ENCODE peak calls at places on chromosomes 13 and 19, in nine cellular contexts. A is endodermal cell; T is heart right ventricle; S is A549; P is cardiac muscle cell; B is brain microvascular endothelial cell; Z is CD4-positive, CD25-positive, alpha-beta regulatory T cell; K is tibial artery; N is lower leg skin. G is an unnamed sample.

GRCh38 chr19:27705896-27706295 is 1507.1 kb downstream of the UQCRFS1 start:
- DNase-seq in A (no peak), T (no peak), S (no peak), P (no peak), B (no peak), Z (no peak), K (no peak), N (no peak), G (no peak)

GRCh38 chr13:30659980-30660379 is 42.3 kb downstream of the USPL1 start:
- DNase-seq in A (peak), T (no peak), S (no peak), P (no peak), B (no peak), Z (no peak), K (no peak), N (no peak), G (no peak)

GRCh38 chr19:48330012-48330681 is 4.8 kb downstream of the EMP3 start:
- DNase-seq in A (peak), T (peak), S (no peak), P (no peak), B (no peak), Z (peak), K (peak), N (peak), G (peak)

GRCh38 chr13:99766641-99767045 is 204.9 kb downstream of the ZIC5 start:
- DNase-seq in A (peak), T (no peak), S (no peak), P (no peak), B (peak), Z (no peak), K (no peak), N (no peak), G (no peak)

GRCh38 chr19:52889076-52889475 is 8.4 kb downstream of the ZNF320 start:
- DNase-seq in A (peak), T (no peak), S (no peak), P (no peak), B (no peak), Z (no peak), K (no peak), N (no peak), G (no peak)

GRCh38 chr13:35475131-35475959 is 1.1 kb downstream of the MAB21L1 start:
- DNase-seq in A (peak), T (peak), S (no peak), P (peak), B (peak), Z (peak), K (peak), N (no peak), G (no peak)

GRCh38 chr13:85286081-85286480 is 513.1 kb downstream of the SLITRK6 start:
- DNase-seq in A (no peak), T (no peak), S (no peak), P (peak), B (no peak), Z (no peak), K (no peak), N (no peak), G (no peak)

GRCh38 chr19:47125669-47125938 is 5.0 kb upstream of the SAE1 start:
- DNase-seq in A (no peak), T (no peak), S (no peak), P (no peak), B (no peak), Z (no peak), K (no peak), N (no peak), G (no peak)

GRCh38 chr19:31352296-31352781 is 3.1 kb upstream of the TSHZ3 start:
- DNase-seq in A (peak), T (no peak), S (no peak), P (no peak), B (no peak), Z (no peak), K (no peak), N (no peak), G (no peak)

GRCh38 chr19:11094520-11094894 is 5.2 kb downstream of the LDLR start:
- DNase-seq in A (no peak), T (no peak), S (no peak), P (no peak), B (no peak), Z (no peak), K (no peak), N (no peak), G (no peak)

GRCh38 chr19:737591-738093 is 13.3 kb upstream of the MISP start:
- DNase-seq in A (peak), T (peak), S (peak), P (peak), B (no peak), Z (peak), K (no peak), N (no peak), G (peak)

GRCh38 chr19:1401138-1401888 is at the start of gene GAMT:
- DNase-seq in A (peak), T (peak), S (no peak), P (peak), B (no peak), Z (peak), K (no peak), N (no peak), G (no peak)

GRCh38 chr13:100125946-100126345 is 37.1 kb downstream of the PCCA start:
- DNase-seq in A (no peak), T (no peak), S (no peak), P (no peak), B (no peak), Z (no peak), K (no peak), N (no peak), G (no peak)

GRCh38 chr13:27636624-27637288 is 15.1 kb downstream of the POLR1D start:
- DNase-seq in A (no peak), T (no peak), S (no peak), P (no peak), B (no peak), Z (no peak), K (no peak), N (no peak), G (peak)

GRCh38 chr19:41189425-41190065 is 3.5 kb upstream of the CYP2S1 start:
- DNase-seq in A (peak), T (no peak), S (no peak), P (peak), B (no peak), Z (no peak), K (no peak), N (no peak), G (no peak)

GRCh38 chr13:41053384-41053826 is 7.9 kb upstream of the WBP4 start:
- DNase-seq in A (no peak), T (no peak), S (no peak), P (peak), B (no peak), Z (no peak), K (no peak), N (peak), G (no peak)

GRCh38 chr13:24649685-24650038 is 30.5 kb upstream of the ATP12A start:
- DNase-seq in A (no peak), T (no peak), S (no peak), P (no peak), B (no peak), Z (no peak), K (no peak), N (no peak), G (no peak)

GRCh38 chr19:308471-309205 is 17.4 kb upstream of the PLPP2 start:
- DNase-seq in A (no peak), T (no peak), S (no peak), P (no peak), B (no peak), Z (no peak), K (no peak), N (no peak), G (no peak)

GRCh38 chr13:42964681-42965305 is 27.2 kb downstream of the EPSTI1 start:
- DNase-seq in A (no peak), T (no peak), S (no peak), P (peak), B (no peak), Z (no peak), K (no peak), N (no peak), G (no peak)

GRCh38 chr13:37403776-37404497 is 194.6 kb downstream of the POSTN start:
- DNase-seq in A (no peak), T (no peak), S (no peak), P (peak), B (peak), Z (no peak), K (no peak), N (no peak), G (no peak)

GRCh38 chr13:105735269-105735668 is 800.2 kb downstream of the EFNB2 start:
- DNase-seq in A (no peak), T (no peak), S (no peak), P (no peak), B (no peak), Z (no peak), K (no peak), N (no peak), G (peak)

GRCh38 chr19:52532480-52532879 is 5.0 kb downstream of the ZNF808 start:
- DNase-seq in A (no peak), T (no peak), S (no peak), P (no peak), B (no peak), Z (no peak), K (no peak), N (no peak), G (no peak)

GRCh38 chr13:41199526-41199925 is 5.2 kb upstream of the KBTBD7 start:
- DNase-seq in A (no peak), T (no peak), S (no peak), P (no peak), B (no peak), Z (no peak), K (no peak), N (no peak), G (peak)

GRCh38 chr13:97429681-97430081 is 4.3 kb upstream of the RAP2A start:
- DNase-seq in A (no peak), T (no peak), S (no peak), P (peak), B (no peak), Z (no peak), K (no peak), N (peak), G (no peak)

GRCh38 chr13:42367836-42368235 is 95.9 kb downstream of the AKAP11 start:
- DNase-seq in A (no peak), T (no peak), S (no peak), P (no peak), B (no peak), Z (no peak), K (no peak), N (no peak), G (no peak)

GRCh38 chr13:23715762-23716235 is 145.6 kb downstream of the TNFRSF19 start:
- DNase-seq in A (peak), T (no peak), S (no peak), P (no peak), B (no peak), Z (no peak), K (no peak), N (no peak), G (peak)

GRCh38 chr13:30179547-30180256 is 127.6 kb downstream of the KATNAL1 start:
- DNase-seq in A (no peak), T (no peak), S (no peak), P (no peak), B (no peak), Z (no peak), K (no peak), N (no peak), G (no peak)

GRCh38 chr19:46373573-46374359 is 26.9 kb downstream of the PPP5C start:
- DNase-seq in A (peak), T (peak), S (peak), P (no peak), B (peak), Z (no peak), K (peak), N (peak), G (no peak)

GRCh38 chr19:24060687-24061356 is 26.2 kb upstream of the ZNF254 start:
- DNase-seq in A (no peak), T (no peak), S (no peak), P (no peak), B (no peak), Z (no peak), K (no peak), N (no peak), G (no peak)

GRCh38 chr19:51592521-51592920 is 21.4 kb downstream of the ZNF175 start:
- DNase-seq in A (no peak), T (no peak), S (no peak), P (no peak), B (no peak), Z (no peak), K (no peak), N (no peak), G (no peak)

GRCh38 chr13:80131204-80131603 is 209.7 kb downstream of the SPRY2 start:
- DNase-seq in A (peak), T (peak), S (peak), P (peak), B (peak), Z (no peak), K (peak), N (peak), G (no peak)

GRCh38 chr19:11031421-11032070 is 57.7 kb upstream of the LDLR start:
- DNase-seq in A (no peak), T (no peak), S (no peak), P (no peak), B (no peak), Z (no peak), K (no peak), N (no peak), G (no peak)

GRCh38 chr13:27425151-27425917 is 915 bp downstream of the GTF3A start:
- DNase-seq in A (no peak), T (no peak), S (no peak), P (peak), B (no peak), Z (peak), K (no peak), N (no peak), G (no peak)

GRCh38 chr13:41981961-41982723 is 21.2 kb upstream of the VWA8 start:
- DNase-seq in A (no peak), T (no peak), S (no peak), P (no peak), B (no peak), Z (no peak), K (no peak), N (no peak), G (no peak)

GRCh38 chr19:43934055-43934984 is 762 bp downstream of the ZNF45 start:
- DNase-seq in A (no peak), T (no peak), S (peak), P (peak), B (no peak), Z (no peak), K (no peak), N (no peak), G (peak)

GRCh38 chr13:39451860-39452301 is 151.1 kb downstream of the LHFPL6 start:
- DNase-seq in A (no peak), T (peak), S (no peak), P (peak), B (peak), Z (no peak), K (peak), N (peak), G (no peak)

GRCh38 chr19:39359026-39359425 is 16.8 kb downstream of the SAMD4B start:
- DNase-seq in A (no peak), T (no peak), S (no peak), P (no peak), B (no peak), Z (no peak), K (no peak), N (no peak), G (no peak)

GRCh38 chr19:17405250-17406038 is at the start of gene BST2:
- DNase-seq in A (peak), T (peak), S (no peak), P (peak), B (peak), Z (peak), K (no peak), N (no peak), G (peak)

GRCh38 chr13:51815848-51816247 is 11.9 kb upstream of the DHRS12 start:
- DNase-seq in A (no peak), T (no peak), S (no peak), P (no peak), B (no peak), Z (no peak), K (no peak), N (no peak), G (no peak)

GRCh38 chr13:45434556-45435371 is 16.6 kb upstream of the SLC25A30 start:
- DNase-seq in A (no peak), T (no peak), S (no peak), P (no peak), B (no peak), Z (no peak), K (no peak), N (no peak), G (no peak)

GRCh38 chr13:45432737-45433380 is 14.7 kb upstream of the SLC25A30 start:
- DNase-seq in A (peak), T (no peak), S (no peak), P (no peak), B (no peak), Z (no peak), K (no peak), N (no peak), G (no peak)

GRCh38 chr13:45436953-45437352 is 18.8 kb upstream of the SLC25A30 start:
- DNase-seq in A (no peak), T (no peak), S (no peak), P (no peak), B (no peak), Z (no peak), K (no peak), N (no peak), G (no peak)

GRCh38 chr13:45436332-45436731 is 18.2 kb upstream of the SLC25A30 start:
- DNase-seq in A (no peak), T (no peak), S (no peak), P (no peak), B (no peak), Z (no peak), K (no peak), N (no peak), G (no peak)

GRCh38 chr13:45433381-45433790 is 15.2 kb upstream of the SLC25A30 start:
- DNase-seq in A (peak), T (no peak), S (no peak), P (no peak), B (no peak), Z (no peak), K (no peak), N (no peak), G (no peak)
- H3K4me3 ChIP-seq in A (no peak), T (no peak), S (no peak), P (no peak), B (no peak), Z (no peak), K (no peak), N (no peak), G (no peak)

GRCh38 chr19:49335784-49336481 is 727 bp downstream of the CD37 start:
- DNase-seq in A (peak), T (no peak), S (no peak), P (no peak), B (no peak), Z (peak), K (peak), N (no peak), G (no peak)

GRCh38 chr19:49331616-49332055 is 3.6 kb upstream of the CD37 start:
- DNase-seq in A (peak), T (no peak), S (peak), P (peak), B (peak), Z (peak), K (peak), N (no peak), G (peak)

GRCh38 chr19:49336482-49337266 is 1.5 kb downstream of the CD37 start:
- DNase-seq in A (peak), T (no peak), S (no peak), P (no peak), B (no peak), Z (no peak), K (peak), N (no peak), G (no peak)

GRCh38 chr19:49335071-49335783 is at the start of gene CD37:
- DNase-seq in A (peak), T (no peak), S (no peak), P (no peak), B (no peak), Z (peak), K (peak), N (no peak), G (no peak)

DNA sequence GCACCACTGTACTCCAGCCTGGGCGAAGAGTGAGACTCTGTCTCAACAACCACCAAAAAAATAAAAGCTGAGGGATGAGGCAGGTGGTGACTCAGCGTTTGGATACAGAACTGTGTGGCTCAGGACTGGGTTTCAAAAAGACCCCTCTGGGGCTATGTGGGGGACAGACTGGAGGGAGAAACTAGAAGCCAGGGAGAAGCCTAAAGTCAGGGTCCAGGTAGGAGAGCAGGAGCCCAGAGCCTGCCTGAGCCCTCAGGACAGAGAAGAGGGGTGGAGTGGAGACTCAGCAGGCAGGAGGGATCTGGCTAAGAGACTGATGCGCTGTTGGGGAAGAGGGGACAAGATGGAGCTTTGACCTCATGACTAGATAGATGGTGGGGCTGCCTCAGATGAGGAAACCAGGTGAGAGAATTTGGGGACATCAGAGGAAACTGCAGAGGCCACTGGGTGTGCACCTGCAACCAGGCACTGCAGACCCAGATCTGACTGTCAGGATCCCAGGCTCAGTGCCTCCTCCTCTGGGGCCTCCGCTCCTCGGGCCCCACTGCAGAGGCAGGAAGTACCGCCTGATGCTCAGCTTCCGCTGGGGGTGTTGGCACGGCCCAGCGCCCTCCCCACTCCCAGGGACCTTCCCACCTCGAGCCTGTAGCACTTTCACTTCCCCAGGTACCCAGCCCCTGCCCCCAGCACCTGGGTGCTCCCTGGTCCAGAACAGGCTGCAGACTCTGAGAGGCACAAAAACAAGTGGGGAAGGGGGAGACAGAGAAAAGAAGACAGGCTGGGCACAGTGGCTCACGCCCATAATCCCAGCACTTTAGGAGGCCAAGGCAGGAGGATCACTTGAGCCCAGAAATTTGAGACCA is 1.5 kb upstream of the CD37 start:
- DNase-seq in A (peak), T (no peak), S (no peak), P (peak), B (no peak), Z (peak), K (peak), N (no peak), G (peak)
- H3K4me3 ChIP-seq in A (no peak), T (no peak), S (no peak), P (no peak), B (no peak), Z (peak), K (no peak), N (no peak), G (peak)

GRCh38 chr13:77374339-77374738 is 47.4 kb upstream of the MYCBP2 start:
- DNase-seq in A (no peak), T (no peak), S (no peak), P (no peak), B (no peak), Z (no peak), K (no peak), N (no peak), G (no peak)

GRCh38 chr13:77374786-77375185 is 47.9 kb upstream of the MYCBP2 start:
- DNase-seq in A (peak), T (no peak), S (no peak), P (no peak), B (no peak), Z (no peak), K (no peak), N (no peak), G (no peak)

GRCh38 chr13:77372275-77372674 is 45.4 kb upstream of the MYCBP2 start:
- DNase-seq in A (no peak), T (no peak), S (no peak), P (no peak), B (no peak), Z (no peak), K (no peak), N (no peak), G (no peak)

GRCh38 chr13:77373541-77373940 is 46.6 kb upstream of the MYCBP2 start:
- DNase-seq in A (no peak), T (no peak), S (no peak), P (no peak), B (no peak), Z (no peak), K (no peak), N (no peak), G (no peak)

GRCh38 chr13:77370888-77371287 is 44.0 kb upstream of the MYCBP2 start:
- DNase-seq in A (no peak), T (no peak), S (no peak), P (no peak), B (no peak), Z (no peak), K (no peak), N (no peak), G (no peak)
- H3K4me3 ChIP-seq in A (no peak), T (no peak), S (no peak), P (no peak), B (no peak), Z (no peak), K (no peak), N (no peak), G (no peak)

DNA sequence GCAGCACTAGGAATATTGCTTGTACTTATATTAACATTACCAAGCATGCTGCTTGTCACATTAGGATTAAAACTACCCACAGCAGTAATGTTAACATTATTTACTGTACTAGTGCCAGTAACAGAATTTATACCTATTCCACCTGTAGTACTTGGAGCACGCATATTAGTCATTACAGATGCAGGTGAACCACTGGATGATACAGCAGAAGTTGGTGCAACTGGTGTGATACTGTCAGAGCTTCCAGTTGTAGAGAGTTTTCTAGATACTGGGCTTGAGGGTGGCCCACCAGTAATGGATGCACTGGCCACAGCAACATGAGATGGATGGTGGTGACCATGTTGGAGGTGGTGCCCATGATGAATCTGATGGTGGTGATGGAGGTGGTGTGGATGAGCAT is 1.1 kb downstream of the TSC22D1 start:
- DNase-seq in A (no peak), T (no peak), S (no peak), P (no peak), B (no peak), Z (no peak), K (no peak), N (no peak), G (no peak)
- H3K4me3 ChIP-seq in A (peak), T (peak), S (peak), P (peak), B (peak), Z (peak), K (peak), N (no peak), G (no peak)